ENCODE peak calls at places on chromosome 15, in six cellular contexts. M is IMR-90, N is LNCaP clone FGC, G is right atrium auricular region, P is neural progenitor cell, Y is fibroblast of pulmonary artery. F is an unnamed sample.

GRCh38 chr15:58441376-58442070 is 9.7 kb downstream of the LIPC start:
- DNase-seq in M (peak; percentile 87), N (no peak), G (no peak), P (no peak), Y (peak; percentile 64), F (peak; percentile 96)

GRCh38 chr15:77659350-77660321 is 26.9 kb upstream of the LINGO1 start:
- DNase-seq in M (peak; percentile 25), N (peak; percentile 8), G (no peak), P (peak; percentile 75), Y (peak; percentile 50), F (peak; percentile 55)

GRCh38 chr15:81259791-81260190 is 63.1 kb downstream of the IL16 start:
- DNase-seq in M (no peak), N (no peak), G (no peak), P (no peak), Y (no peak), F (no peak)

GRCh38 chr15:89704411-89704810 is 13.8 kb downstream of the WDR93 start:
- DNase-seq in M (peak; percentile 1), N (no peak), G (no peak), P (no peak), Y (no peak), F (no peak)

GRCh38 chr15:40044717-40045571 is 6.0 kb upstream of the SRP14 start:
- DNase-seq in M (peak; percentile 76), N (no peak), G (peak; percentile 89), P (peak; percentile 89), Y (peak; percentile 81), F (peak; percentile 77)

GRCh38 chr15:76916369-76916768 is 11.2 kb upstream of the SCAPER start:
- DNase-seq in M (no peak), N (no peak), G (no peak), P (no peak), Y (no peak), F (no peak)

GRCh38 chr15:82128401-82129143 is 82.8 kb upstream of the MEX3B start:
- DNase-seq in M (peak; percentile 56), N (no peak), G (no peak), P (no peak), Y (no peak), F (no peak)

GRCh38 chr15:79811406-79812405 is 85.1 kb downstream of the MTHFS start:
- DNase-seq in M (peak; percentile 25), N (peak; percentile 88), G (peak; percentile 72), P (no peak), Y (peak; percentile 88), F (peak; percentile 78)

GRCh38 chr15:69060744-69061143 is 46.2 kb downstream of the NOX5 start:
- DNase-seq in M (no peak), N (no peak), G (no peak), P (no peak), Y (no peak), F (no peak)

GRCh38 chr15:91412529-91412928 is 312.5 kb downstream of the SV2B start:
- DNase-seq in M (no peak), N (no peak), G (no peak), P (no peak), Y (no peak), F (no peak)
- H3K4me3 ChIP-seq in M (no peak overlapping the region), N (no peak overlapping the region), G (no peak overlapping the region), P (no peak overlapping the region), Y (no peak overlapping the region), F (no peak overlapping the region)

DNA sequence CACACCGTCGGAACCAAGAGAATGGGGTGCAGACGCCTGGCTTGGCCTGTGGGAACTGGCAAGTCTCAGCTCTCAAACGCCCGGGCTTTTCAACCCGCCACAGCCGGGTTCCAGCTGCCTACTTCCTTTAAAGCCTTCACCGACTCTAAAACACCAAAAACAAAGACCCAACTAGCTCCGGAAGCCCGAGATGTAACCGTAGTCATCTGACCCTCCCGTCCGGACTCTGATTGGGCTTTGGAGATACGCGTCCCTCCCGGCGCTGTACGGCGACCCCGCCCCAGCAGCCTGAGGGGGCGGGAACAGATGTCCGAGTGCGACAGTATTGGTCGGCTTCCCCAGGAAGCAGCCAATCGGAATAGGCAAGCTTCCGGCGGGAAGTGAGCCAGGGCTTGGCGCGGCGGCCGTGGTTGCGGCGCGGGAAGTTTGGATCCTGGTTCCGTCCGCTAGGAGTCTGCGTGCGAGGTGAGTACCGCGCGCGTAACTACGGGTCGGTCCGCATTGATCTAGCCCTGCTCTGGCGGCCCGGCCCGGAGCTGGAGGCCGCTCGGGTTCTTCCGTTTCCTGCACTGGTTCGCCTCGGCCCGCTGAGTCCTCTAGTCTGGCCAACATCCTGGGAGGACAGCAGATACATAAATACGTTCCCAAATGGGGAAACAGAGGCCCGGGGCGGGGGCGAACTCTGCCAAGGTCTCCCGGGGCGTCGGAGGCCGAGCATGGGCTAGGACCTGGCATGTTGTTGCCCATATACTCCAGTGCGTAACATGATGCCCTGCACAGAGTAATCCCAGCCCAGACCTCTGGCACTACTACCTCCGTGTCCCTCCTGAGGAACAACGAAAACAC is at the start of gene BLM:
- DNase-seq in M (peak; percentile 97), N (peak; percentile 95), G (peak; percentile 98), P (peak; percentile 98), Y (peak; percentile 98), F (peak; percentile 96)
- TF ChIP-seq CTCF in M (peak; percentile 20), N (peak; percentile 15), G (peak; percentile 38), P (peak; percentile 46), Y (peak; percentile 12), F (peak; percentile 16)

GRCh38 chr15:75043509-75044257 is 20.3 kb downstream of the PPCDC start:
- DNase-seq in M (peak; percentile 100), N (no peak), G (peak; percentile 100), P (no peak), Y (peak; percentile 100), F (peak; percentile 100)
- H3K4me3 ChIP-seq in M (no peak overlapping the region), N (no peak overlapping the region), G (no peak overlapping the region), P (no peak overlapping the region), Y (peak overlapping the region; percentile 21), F (peak overlapping the region; percentile 2)

DNA sequence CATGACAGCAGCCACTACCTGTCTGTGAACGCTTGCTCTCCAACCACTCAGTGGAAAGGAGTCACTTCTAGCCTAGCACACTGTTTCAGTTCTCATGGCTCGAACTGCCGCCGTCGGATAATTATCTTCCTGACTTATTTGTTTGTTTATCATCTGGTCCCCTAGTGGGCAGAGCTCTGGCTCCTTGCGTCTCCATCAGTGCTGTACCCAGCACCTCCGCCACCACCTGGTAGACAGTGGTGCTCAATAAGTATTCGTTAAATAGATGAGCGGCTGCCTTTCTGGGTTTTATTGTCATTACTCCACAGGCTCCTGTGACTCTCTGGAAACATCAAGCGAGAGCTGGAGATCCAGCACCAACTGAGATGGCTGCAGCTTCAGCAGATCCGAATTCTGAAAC is 297.5 kb downstream of the NTRK3 start:
- DNase-seq in M (no peak), N (no peak), G (no peak), P (peak; percentile 65), Y (no peak), F (no peak)
- TF ChIP-seq CTCF in M (peak; percentile 10), N (no peak), G (no peak), P (peak; percentile 57), Y (no peak), F (no peak)

DNA sequence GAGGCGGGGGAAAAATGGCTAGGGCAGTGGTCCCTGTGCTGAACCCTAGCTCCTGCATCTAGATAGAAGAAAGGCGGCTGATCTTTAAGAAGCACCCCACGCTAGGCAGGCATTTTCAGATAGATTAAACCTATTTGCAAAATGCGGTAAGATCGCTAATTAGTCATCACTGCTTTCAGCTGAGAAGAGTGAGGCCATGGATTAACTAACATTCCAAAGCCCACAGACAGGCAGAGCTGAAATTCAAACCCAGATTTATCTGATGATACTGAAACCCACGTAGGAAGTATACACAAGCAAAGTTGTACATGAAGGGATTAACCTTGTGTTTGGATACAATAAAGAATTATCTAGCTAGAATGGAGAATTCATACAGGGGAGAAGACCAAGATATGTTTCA is 4.8 kb downstream of the ADPGK start:
- DNase-seq in M (peak; percentile 34), N (no peak), G (no peak), P (no peak), Y (no peak), F (no peak)
- H3K4me3 ChIP-seq in M (no peak overlapping the region), N (no peak overlapping the region), G (no peak overlapping the region), P (no peak overlapping the region), Y (no peak overlapping the region), F (no peak overlapping the region)